ENCODE peak calls at places on chromosomes 16 and 17, in four cellular contexts. One of them, this sample, is unnamed.

GRCh38 chr17:32722733-32723132 is 154.2 kb downstream of the MYO1D start:
- DNase-seq in cardiac muscle cell: peak
- DNase-seq in CD8-positive, alpha-beta T cell: no peak
- DNase-seq in midbrain: no peak
- DNase-seq in this sample: no peak

GRCh38 chr17:39339272-39339671 is 62.2 kb downstream of the FBXL20 start:
- DNase-seq in cardiac muscle cell: peak
- DNase-seq in CD8-positive, alpha-beta T cell: no peak
- DNase-seq in midbrain: no peak
- DNase-seq in this sample: no peak

GRCh38 chr17:83192161-83192788 is 112.9 kb downstream of the METRNL start:
- DNase-seq in cardiac muscle cell: no peak
- DNase-seq in CD8-positive, alpha-beta T cell: peak
- DNase-seq in midbrain: no peak
- DNase-seq in this sample: no peak

GRCh38 chr17:144936-145670 is 7.7 kb downstream of the SCGB1C2 start:
- DNase-seq in cardiac muscle cell: no peak
- DNase-seq in CD8-positive, alpha-beta T cell: peak
- DNase-seq in midbrain: no peak
- DNase-seq in this sample: no peak

GRCh38 chr17:74290340-74290739 is 16.3 kb downstream of the DNAI2 start:
- DNase-seq in cardiac muscle cell: no peak
- DNase-seq in CD8-positive, alpha-beta T cell: no peak
- DNase-seq in midbrain: no peak
- DNase-seq in this sample: no peak

GRCh38 chr17:9926150-9926804 is 21.2 kb upstream of the RCVRN start:
- DNase-seq in cardiac muscle cell: no peak
- DNase-seq in CD8-positive, alpha-beta T cell: no peak
- DNase-seq in midbrain: no peak
- DNase-seq in this sample: no peak

GRCh38 chr16:27317738-27318398 is 4.1 kb downstream of the IL4R start:
- DNase-seq in cardiac muscle cell: no peak
- DNase-seq in CD8-positive, alpha-beta T cell: no peak
- DNase-seq in midbrain: no peak
- DNase-seq in this sample: no peak

GRCh38 chr17:77100009-77100408 is 40.8 kb upstream of the SEC14L1 start:
- DNase-seq in cardiac muscle cell: no peak
- DNase-seq in CD8-positive, alpha-beta T cell: no peak
- DNase-seq in midbrain: peak
- DNase-seq in this sample: peak

GRCh38 chr16:68999114-68999513 is 106.3 kb upstream of the HAS3 start:
- DNase-seq in cardiac muscle cell: no peak
- DNase-seq in CD8-positive, alpha-beta T cell: no peak
- DNase-seq in midbrain: no peak
- DNase-seq in this sample: no peak

GRCh38 chr16:4865231-4865860 is 18.1 kb downstream of the UBN1 start:
- DNase-seq in cardiac muscle cell: no peak
- DNase-seq in CD8-positive, alpha-beta T cell: no peak
- DNase-seq in midbrain: no peak
- DNase-seq in this sample: no peak

GRCh38 chr16:88784074-88784855 is 755 bp downstream of the PIEZO1 start:
- DNase-seq in cardiac muscle cell: peak
- DNase-seq in CD8-positive, alpha-beta T cell: no peak
- DNase-seq in midbrain: peak
- DNase-seq in this sample: peak

GRCh38 chr17:16281351-16281750 is 64.3 kb downstream of the PIGL start:
- DNase-seq in cardiac muscle cell: peak
- DNase-seq in CD8-positive, alpha-beta T cell: no peak
- DNase-seq in midbrain: no peak
- DNase-seq in this sample: no peak

GRCh38 chr16:9610727-9611126 is 519.3 kb downstream of the HAPSTR1 start:
- DNase-seq in cardiac muscle cell: no peak
- DNase-seq in CD8-positive, alpha-beta T cell: no peak
- DNase-seq in midbrain: no peak
- DNase-seq in this sample: no peak

GRCh38 chr17:15406081-15406480 is 61.3 kb downstream of the CDRT4 start:
- DNase-seq in cardiac muscle cell: peak
- DNase-seq in CD8-positive, alpha-beta T cell: no peak
- DNase-seq in midbrain: no peak
- DNase-seq in this sample: no peak